ENCODE peak calls at places on chromosomes 4 and X, in ten cellular contexts. A is CD8-positive, alpha-beta memory T cell; H is activated CD4-positive, alpha-beta T cell treated with anti-CD3 and anti-CD28 coated beads for 24 hours; O is HT-29; C is AML-193; R is brain microvascular endothelial cell; T is left colon; B is left lung; G is activated T-cell treated with anti-CD3 and anti-CD28 coated beads, Interleukin-2, amount 50 U/mL, for 72 hours; W is iPS DF 6.9. I is an unnamed sample.

GRCh38 chrX:69493193-69493592 is 10.9 kb upstream of the NALF2 start:
- DNase-seq in A (no peak), H (no peak), O (peak), C (no peak), R (no peak), T (no peak), B (no peak), G (peak), W (no peak), I (no peak)

GRCh38 chrX:129522184-129523059 is 868 bp downstream of the SMARCA1 start:
- DNase-seq in A (no peak), H (no peak), O (peak), C (no peak), R (peak), T (peak), B (peak), G (no peak), W (no peak), I (peak)

GRCh38 chr4:165433529-165433928 is 54.7 kb downstream of the CPE start:
- DNase-seq in A (no peak), H (no peak), O (no peak), C (no peak), R (no peak), T (no peak), B (no peak), G (no peak), W (no peak), I (no peak)

GRCh38 chrX:39039890-39040289 is 238.6 kb downstream of the MID1IP1 start:
- DNase-seq in A (no peak), H (no peak), O (no peak), C (no peak), R (no peak), T (no peak), B (no peak), G (no peak), W (no peak), I (no peak)

GRCh38 chr4:78557841-78558240 is 6.3 kb downstream of the ANXA3 start:
- DNase-seq in A (no peak), H (no peak), O (no peak), C (no peak), R (no peak), T (no peak), B (no peak), G (no peak), W (no peak), I (no peak)

GRCh38 chr4:4854649-4855292 is 4.7 kb upstream of the MSX1 start:
- DNase-seq in A (no peak), H (no peak), O (no peak), C (no peak), R (no peak), T (peak), B (peak), G (no peak), W (no peak), I (no peak)

GRCh38 chrX:112645774-112646173 is 34.0 kb downstream of the LHFPL1 start:
- DNase-seq in A (no peak), H (no peak), O (no peak), C (no peak), R (no peak), T (no peak), B (no peak), G (no peak), W (no peak), I (no peak)

GRCh38 chr4:47013373-47013772 is 18.0 kb upstream of the GABRB1 start:
- DNase-seq in A (no peak), H (no peak), O (no peak), C (no peak), R (no peak), T (no peak), B (no peak), G (no peak), W (no peak), I (no peak)

GRCh38 chr4:110109455-110109854 is 89.0 kb downstream of the ELOVL6 start:
- DNase-seq in A (no peak), H (no peak), O (no peak), C (no peak), R (no peak), T (no peak), B (no peak), G (no peak), W (no peak), I (no peak)

GRCh38 chr4:110518889-110519490 is 43.0 kb downstream of the ENPEP start:
- DNase-seq in A (no peak), H (no peak), O (peak), C (peak), R (peak), T (no peak), B (no peak), G (peak), W (no peak), I (peak)

GRCh38 chr4:30776921-30777415 is 56.8 kb downstream of the PCDH7 start:
- DNase-seq in A (no peak), H (no peak), O (no peak), C (no peak), R (no peak), T (no peak), B (no peak), G (no peak), W (no peak), I (no peak)

GRCh38 chr4:67624939-67625338 is 66.4 kb downstream of the STAP1 start:
- DNase-seq in A (no peak), H (no peak), O (no peak), C (no peak), R (no peak), T (no peak), B (no peak), G (no peak), W (no peak), I (no peak)

GRCh38 chr4:154503598-154503997 is 12.0 kb upstream of the DCHS2 start:
- DNase-seq in A (no peak), H (no peak), O (peak), C (peak), R (no peak), T (no peak), B (no peak), G (no peak), W (no peak), I (peak)

GRCh38 chrX:47483310-47484268 is 567 bp upstream of the ZNF41 start:
- DNase-seq in A (no peak), H (no peak), O (peak), C (no peak), R (no peak), T (peak), B (no peak), G (peak), W (no peak), I (peak)

GRCh38 chrX:153469811-153470410 is 465 bp downstream of the HAUS7 start:
- DNase-seq in A (no peak), H (peak), O (peak), C (peak), R (no peak), T (peak), B (no peak), G (peak), W (no peak), I (peak)

GRCh38 chr4:170672571-170672970 is 582.8 kb upstream of the AADAT start:
- DNase-seq in A (no peak), H (no peak), O (no peak), C (no peak), R (peak), T (no peak), B (no peak), G (no peak), W (no peak), I (peak)

GRCh38 chrX:55253528-55253927 is 11.2 kb downstream of the PAGE3 start:
- DNase-seq in A (no peak), H (no peak), O (no peak), C (no peak), R (no peak), T (no peak), B (no peak), G (no peak), W (no peak), I (no peak)

GRCh38 chr4:40718571-40718970 is 31.2 kb upstream of the NSUN7 start:
- DNase-seq in A (no peak), H (no peak), O (peak), C (no peak), R (no peak), T (peak), B (no peak), G (no peak), W (no peak), I (no peak)

GRCh38 chr4:142567199-142567598 is 278.9 kb downstream of the INPP4B start:
- DNase-seq in A (peak), H (no peak), O (peak), C (no peak), R (no peak), T (peak), B (no peak), G (peak), W (peak), I (no peak)

GRCh38 chr4:147085796-147086195 is 140.1 kb upstream of the TTC29 start:
- DNase-seq in A (no peak), H (no peak), O (no peak), C (no peak), R (no peak), T (no peak), B (no peak), G (no peak), W (no peak), I (no peak)

GRCh38 chr4:167614866-167615265 is 380.6 kb upstream of the SPOCK3 start:
- DNase-seq in A (no peak), H (no peak), O (no peak), C (no peak), R (peak), T (no peak), B (no peak), G (no peak), W (no peak), I (peak)

GRCh38 chr4:3231431-3231980 is 17.5 kb upstream of the MSANTD1 start:
- DNase-seq in A (no peak), H (no peak), O (no peak), C (no peak), R (no peak), T (no peak), B (no peak), G (no peak), W (no peak), I (no peak)

GRCh38 chr4:169092889-169093522 is 83.0 kb upstream of the CBR4 start:
- DNase-seq in A (no peak), H (no peak), O (peak), C (no peak), R (no peak), T (no peak), B (no peak), G (no peak), W (no peak), I (no peak)

GRCh38 chrX:37542791-37543190 is 28.7 kb upstream of the LANCL3 start:
- DNase-seq in A (no peak), H (no peak), O (no peak), C (no peak), R (no peak), T (no peak), B (no peak), G (no peak), W (no peak), I (no peak)

GRCh38 chr4:102616661-102617060 is 115.5 kb downstream of the NFKB1 start:
- DNase-seq in A (no peak), H (no peak), O (no peak), C (no peak), R (no peak), T (no peak), B (no peak), G (no peak), W (no peak), I (no peak)

GRCh38 chrX:41391606-41392005 is 55.5 kb upstream of the NYX start:
- DNase-seq in A (no peak), H (no peak), O (no peak), C (no peak), R (no peak), T (peak), B (no peak), G (no peak), W (no peak), I (no peak)

GRCh38 chr4:89539797-89540711 is 232.5 kb upstream of the GPRIN3 start:
- DNase-seq in A (no peak), H (no peak), O (peak), C (no peak), R (peak), T (no peak), B (no peak), G (no peak), W (no peak), I (no peak)

GRCh38 chr4:31175242-31175910 is 455.2 kb downstream of the PCDH7 start:
- DNase-seq in A (no peak), H (no peak), O (no peak), C (no peak), R (peak), T (no peak), B (no peak), G (no peak), W (no peak), I (peak)

GRCh38 chr4:77776182-77777134 is 42.7 kb downstream of the CNOT6L start:
- DNase-seq in A (no peak), H (no peak), O (no peak), C (no peak), R (no peak), T (no peak), B (no peak), G (no peak), W (no peak), I (peak)

GRCh38 chr4:27009539-27009938 is 148.9 kb downstream of the STIM2 start:
- DNase-seq in A (no peak), H (no peak), O (no peak), C (no peak), R (no peak), T (no peak), B (no peak), G (no peak), W (no peak), I (peak)

GRCh38 chr4:118917582-118917981 is 28.9 kb downstream of the SYNPO2 start:
- DNase-seq in A (no peak), H (no peak), O (no peak), C (no peak), R (no peak), T (no peak), B (no peak), G (no peak), W (no peak), I (no peak)

I was measured in astrocyte of the spinal cord.